ENCODE peak calls at places on chromosome 7, in nine cellular contexts. B is HL-60, C is vagina, F is lower lobe of right lung, A is A549, G is WERI-Rb-1, J is esophagus muscularis mucosa, L is astrocyte of the spinal cord, D is astrocyte. U is an unnamed sample.
A peak's percentile ranks its signal among the peaks of the same experiment; 100 is the strongest.

GRCh38 chr7:120554960-120555571 is 282.1 kb downstream of the KCND2 start:
- DNase-seq in C (no peak), J (no peak), D (peak; percentile 29), B (peak; percentile 32), A (peak; percentile 55), F (no peak), L (peak; percentile 67), G (peak; percentile 60), U (peak; percentile 76)

GRCh38 chr7:140212100-140212881 is 35.5 kb upstream of the KDM7A start:
- DNase-seq in L (no peak), G (no peak), D (peak; percentile 8), B (no peak), F (no peak), C (no peak), J (no peak), A (no peak), U (peak; percentile 92)

GRCh38 chr7:44244282-44244681 is 43.5 kb downstream of the YKT6 start:
- DNase-seq in G (peak; percentile 62), F (no peak), B (peak; percentile 7), L (no peak), D (no peak), A (no peak), C (no peak), J (no peak), U (peak; percentile 40)

GRCh38 chr7:149856-150636 is 42.3 kb upstream of the FAM20C start:
- DNase-seq in F (peak; percentile 84), J (no peak), G (no peak), A (no peak), D (no peak), L (no peak), C (no peak), B (peak; percentile 66), U (peak; percentile 46)

GRCh38 chr7:33336820-33337219 is 207.5 kb downstream of the BBS9 start:
- DNase-seq in B (no peak), A (no peak), G (no peak), L (no peak), C (no peak), J (no peak), D (no peak), F (no peak), U (no peak)

GRCh38 chr7:53984776-53985175 is 557.4 kb upstream of the VSTM2A start:
- DNase-seq in J (no peak), C (no peak), G (no peak), L (no peak), D (no peak), B (no peak), F (no peak), A (no peak), U (no peak)

GRCh38 chr7:155835446-155836215 is 23.4 kb upstream of the SHH start:
- DNase-seq in B (no peak), J (no peak), L (no peak), G (no peak), C (no peak), F (no peak), D (no peak), A (no peak), U (no peak)

GRCh38 chr7:80843018-80843671 is 75.7 kb downstream of the SEMA3C start:
- DNase-seq in F (no peak), J (no peak), C (no peak), B (no peak), G (no peak), A (no peak), D (peak; percentile 53), L (peak; percentile 48), U (no peak)

GRCh38 chr7:27765856-27766255 is 25.9 kb downstream of the TAX1BP1 start:
- DNase-seq in C (no peak), F (no peak), D (no peak), L (no peak), J (no peak), A (no peak), G (no peak), B (no peak), U (no peak)

GRCh38 chr7:55898287-55898686 is 11.0 kb downstream of the ZNF713 start:
- DNase-seq in G (no peak), L (no peak), D (no peak), J (no peak), B (peak; percentile 7), F (no peak), A (no peak), C (no peak), U (no peak)

GRCh38 chr7:82235710-82236109 is 207.9 kb downstream of the CACNA2D1 start:
- DNase-seq in L (peak; percentile 35), D (peak; percentile 59), J (no peak), G (no peak), A (no peak), B (no peak), F (no peak), C (no peak), U (no peak)

GRCh38 chr7:81410471-81411117 is 359.3 kb downstream of the HGF start:
- DNase-seq in D (no peak), F (no peak), B (no peak), C (no peak), L (no peak), A (no peak), G (no peak), J (no peak), U (no peak)

GRCh38 chr7:159075563-159076238 is 69.0 kb downstream of the VIPR2 start:
- DNase-seq in D (no peak), B (no peak), J (no peak), A (no peak), C (peak; percentile 7), L (no peak), G (no peak), F (no peak), U (no peak)

GRCh38 chr7:150738092-150739044 is 1.1 kb downstream of the GIMAP5 start:
- DNase-seq in B (no peak), G (no peak), F (no peak), J (no peak), D (no peak), C (no peak), A (no peak), L (no peak), U (no peak)

GRCh38 chr7:142828101-142828500 is 26.8 kb upstream of the EPHB6 start:
- DNase-seq in L (no peak), G (no peak), A (no peak), B (no peak), F (no peak), J (no peak), D (no peak), C (no peak), U (no peak)

GRCh38 chr7:114084381-114085312 is 165.8 kb upstream of the PPP1R3A start:
- DNase-seq in C (no peak), L (peak; percentile 44), J (no peak), G (peak; percentile 45), D (peak; percentile 21), A (no peak), F (peak; percentile 60), B (peak; percentile 5), U (peak; percentile 56)

DNA sequence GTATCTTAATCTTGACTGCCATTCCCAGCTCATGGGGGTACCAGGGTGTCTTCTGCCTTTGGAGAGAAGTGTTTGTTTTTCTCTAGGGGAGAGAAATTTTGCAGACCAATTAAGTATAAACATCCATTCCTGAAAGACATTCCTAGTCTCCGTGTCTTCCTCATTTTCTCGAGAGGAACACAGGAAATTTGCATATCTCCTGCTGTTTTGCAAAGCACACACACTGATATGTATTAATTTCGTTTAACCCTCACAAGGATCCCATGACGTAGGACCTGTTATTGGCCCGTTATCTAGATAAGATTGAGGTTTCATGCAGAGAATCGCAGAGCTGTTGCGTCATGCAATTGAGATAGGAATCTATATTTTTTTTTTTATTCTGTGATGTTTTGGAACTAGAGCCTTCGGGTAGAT is 944 bp downstream of the RHBDD2 start:
- DNase-seq in L (peak; percentile 55), G (no peak), J (no peak), A (no peak), F (no peak), D (peak; percentile 87), B (no peak), C (no peak), U (no peak)
- H3K4me3 ChIP-seq in L (peak overlapping the region; percentile 93), G (peak overlapping the region; percentile 56), J (peak overlapping the region; percentile 88), A (peak overlapping the region; percentile 77), F (peak overlapping the region; percentile 93), D (peak overlapping the region; percentile 86), B (peak overlapping the region; percentile 85), C (peak overlapping the region; percentile 74), U (peak overlapping the region; percentile 86)

GRCh38 chr7:127486654-127487053 is 94.1 kb upstream of the ZNF800 start:
- DNase-seq in F (no peak), D (no peak), J (no peak), A (no peak), G (no peak), L (no peak), C (no peak), B (no peak), U (peak; percentile 7)
- TF ChIP-seq CTCF in F (no peak), D (no peak), J (no peak), A (no peak), G (no peak), L (peak; percentile 13), C (no peak), B (no peak), U (peak; percentile 16)

DNA sequence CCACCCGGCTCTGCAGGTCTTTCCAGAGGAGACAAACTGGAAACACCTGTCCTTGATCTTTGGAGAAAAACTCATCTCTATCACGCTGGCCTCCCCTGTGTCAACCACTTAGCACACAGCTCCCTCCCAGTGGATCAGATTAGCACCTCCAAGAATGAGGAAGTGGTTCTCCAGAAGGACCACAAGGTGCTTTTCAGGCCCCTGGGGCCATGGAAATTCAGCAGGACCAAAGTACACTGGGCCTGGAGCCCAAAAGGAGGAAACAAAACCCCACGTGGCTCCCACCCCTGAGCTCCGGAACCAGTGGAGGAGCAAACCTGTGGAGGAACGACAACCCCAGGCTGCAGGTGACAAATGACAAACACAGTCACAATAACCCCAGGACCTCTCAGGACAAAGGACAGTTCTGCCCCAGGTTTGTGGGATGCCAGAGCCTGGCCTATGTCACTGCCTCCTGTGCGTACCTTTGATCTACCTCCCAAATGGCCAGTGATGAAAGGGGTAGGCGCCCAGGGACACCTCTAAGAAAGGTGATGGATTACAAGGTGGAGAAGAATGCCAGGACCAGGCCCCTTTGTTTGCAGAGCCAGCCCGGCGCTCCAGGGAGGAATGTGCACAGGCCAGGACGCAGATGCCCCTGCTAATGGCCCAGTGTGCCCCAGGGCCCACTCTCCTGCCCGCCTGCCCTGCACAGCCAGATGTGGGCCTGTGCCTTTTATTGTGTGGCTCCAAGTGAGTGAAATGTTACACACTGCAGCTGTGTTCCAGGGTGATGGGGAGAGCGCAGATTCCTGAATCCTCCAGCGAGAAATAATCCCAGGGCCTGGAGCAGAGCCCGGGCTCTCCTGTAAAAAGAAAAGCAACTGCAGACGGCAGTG is 5.6 kb downstream of the TNS3 start:
- DNase-seq in B (peak; percentile 28), L (peak; percentile 61), D (peak; percentile 65), A (peak; percentile 94), J (no peak), C (no peak), G (no peak), F (no peak), U (peak; percentile 22)
- H3K4me3 ChIP-seq in B (no peak overlapping the region), L (no peak overlapping the region), D (no peak overlapping the region), A (peak overlapping the region; percentile 9), J (peak overlapping the region; percentile 44), C (peak overlapping the region; percentile 25), G (no peak overlapping the region), F (no peak overlapping the region), U (no peak overlapping the region)

DNA sequence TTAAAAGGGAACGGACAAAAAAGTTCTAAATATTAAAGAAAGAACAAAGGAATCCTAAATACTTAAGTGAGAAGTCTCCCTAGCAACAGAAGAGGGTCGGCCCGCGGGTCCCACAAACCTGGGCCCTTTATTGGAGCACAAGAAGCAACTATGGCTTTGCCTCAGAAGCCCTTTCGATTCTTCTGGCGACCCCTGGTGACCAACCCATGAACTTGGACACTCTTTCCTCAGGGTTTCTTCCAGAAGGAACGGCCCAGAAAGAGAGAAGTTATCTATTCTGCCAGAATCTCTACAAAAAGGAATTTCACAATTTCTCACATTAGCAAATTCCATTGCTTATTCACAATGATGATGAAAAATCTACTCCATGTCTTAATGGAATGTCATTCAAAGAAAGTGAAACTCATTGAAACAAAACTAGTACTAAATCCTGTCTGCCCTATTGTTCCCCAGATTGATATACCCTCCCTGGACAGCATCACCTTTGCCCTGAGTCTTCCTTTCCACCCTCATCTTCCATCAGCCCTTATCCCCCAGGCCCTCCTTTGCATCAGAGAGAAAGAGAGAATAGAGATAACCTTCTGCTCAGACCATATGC is 43.7 kb downstream of the CPVL start:
- DNase-seq in J (no peak), C (no peak), L (peak; percentile 61), B (peak; percentile 49), G (peak; percentile 65), A (peak; percentile 49), D (peak; percentile 36), F (peak; percentile 71), U (peak; percentile 59)
- TF ChIP-seq CTCF in J (peak; percentile 64), C (no peak), L (peak; percentile 76), B (no peak), G (peak; percentile 68), A (peak; percentile 55), D (peak; percentile 61), F (peak; percentile 66), U (peak; percentile 58)